ENCODE peak calls at places on chromosomes 2 and 18, in six cellular contexts. S is activated CD4-positive, CD25-positive, alpha-beta regulatory T cell treated with anti-CD3 and anti-CD28 coated beads, Interleukin-2, amount 50 U/mL, for 16 hours; Y is CD8-positive, alpha-beta T cell; E is caudate nucleus; V is AG10803; K is stimulated activated CD8-positive, alpha-beta memory T cell treated with anti-CD3 and anti-CD28 coated beads, Interleukin-7, amount 100 ng/mL, for 1 hour. Q is an unnamed sample.

GRCh38 chr2:19799881-19800780 is 101.7 kb downstream of the TTC32 start:
- DNase-seq in S (no peak), Y (no peak), E (no peak), V (peak; percentile 64), K (no peak), Q (no peak)

GRCh38 chr18:46226461-46226860 is 122.3 kb downstream of the HAUS1 start:
- DNase-seq in S (no peak), Y (no peak), E (no peak), V (peak; percentile 81), K (no peak), Q (no peak)

GRCh38 chr2:85753525-85754312 is at the start of gene ATOH8:
- DNase-seq in S (no peak), Y (no peak), E (peak; percentile 68), V (peak; percentile 72), K (no peak), Q (peak; percentile 64)

GRCh38 chr18:50678651-50679415 is 118.9 kb downstream of the MAPK4 start:
- DNase-seq in S (no peak), Y (no peak), E (no peak), V (no peak), K (no peak), Q (no peak)

GRCh38 chr2:119261498-119262225 is 38.0 kb downstream of the STEAP3 start:
- DNase-seq in S (no peak), Y (no peak), E (no peak), V (no peak), K (no peak), Q (no peak)

GRCh38 chr18:24762417-24762816 is 302.0 kb downstream of the HRH4 start:
- DNase-seq in S (no peak), Y (no peak), E (no peak), V (peak; percentile 36), K (no peak), Q (no peak)

GRCh38 chr2:216441308-216442010 is 29.2 kb downstream of the SMARCAL1 start:
- DNase-seq in S (no peak), Y (no peak), E (no peak), V (no peak), K (no peak), Q (no peak)

GRCh38 chr2:176088048-176088936 is 4.2 kb upstream of the HOXD13 start:
- DNase-seq in S (no peak), Y (no peak), E (peak; percentile 9), V (peak; percentile 31), K (no peak), Q (no peak)

GRCh38 chr2:197804758-197805597 is 585 bp downstream of the PLCL1 start:
- DNase-seq in S (no peak), Y (no peak), E (peak; percentile 34), V (peak; percentile 20), K (no peak), Q (peak; percentile 45)

GRCh38 chr2:10452334-10452733 is 4.2 kb upstream of the ODC1 start:
- DNase-seq in S (no peak), Y (no peak), E (no peak), V (peak; percentile 78), K (no peak), Q (no peak)

GRCh38 chr2:211816739-211817138 is 721.9 kb downstream of the ERBB4 start:
- DNase-seq in S (no peak), Y (no peak), E (no peak), V (no peak), K (no peak), Q (no peak)

GRCh38 chr18:52045946-52046345 is 294.1 kb upstream of the DCC start:
- DNase-seq in S (no peak), Y (no peak), E (no peak), V (no peak), K (no peak), Q (no peak)

GRCh38 chr2:214987261-214987660 is 151.2 kb downstream of the ABCA12 start:
- DNase-seq in S (no peak), Y (no peak), E (no peak), V (peak; percentile 80), K (no peak), Q (no peak)

GRCh38 chr2:235146206-235146605 is 194.4 kb downstream of the SH3BP4 start:
- DNase-seq in S (no peak), Y (no peak), E (no peak), V (no peak), K (no peak), Q (no peak)

GRCh38 chr18:48230459-48231113 is 178.6 kb downstream of the ZBTB7C start:
- DNase-seq in S (no peak), Y (no peak), E (peak; percentile 10), V (peak; percentile 38), K (no peak), Q (peak; percentile 45)

GRCh38 chr2:178484245-178485041 is 4.2 kb downstream of the PLEKHA3 start:
- DNase-seq in S (no peak), Y (no peak), E (peak; percentile 4), V (no peak), K (no peak), Q (no peak)

GRCh38 chr2:182672471-182673165 is 43.4 kb upstream of the DNAJC10 start:
- DNase-seq in S (no peak), Y (no peak), E (no peak), V (peak; percentile 31), K (no peak), Q (no peak)

GRCh38 chr2:55922488-55922887 is 1.1 kb downstream of the EFEMP1 start:
- DNase-seq in S (no peak), Y (no peak), E (no peak), V (no peak), K (no peak), Q (no peak)

GRCh38 chr18:54822872-54823845 is 5.1 kb upstream of the RAB27B start:
- DNase-seq in S (no peak), Y (no peak), E (no peak), V (peak; percentile 82), K (no peak), Q (no peak)

GRCh38 chr2:165371356-165371755 is 98.1 kb upstream of the CSRNP3 start:
- DNase-seq in S (no peak), Y (no peak), E (no peak), V (no peak), K (no peak), Q (no peak)

GRCh38 chr2:7598402-7598801 is 681.2 kb downstream of the RNF144A start:
- DNase-seq in S (no peak), Y (no peak), E (no peak), V (no peak), K (no peak), Q (no peak)

GRCh38 chr2:234723400-234723799 is 226.5 kb upstream of the ARL4C start:
- DNase-seq in S (no peak), Y (no peak), E (no peak), V (no peak), K (no peak), Q (no peak)

Q was measured in C1 segment of cervical spinal cord.